ENCODE peak calls at places on chromosomes 7 and 10, in four cellular contexts. H, M, B and F are unnamed samples.

GRCh38 chr7:953547-954327 is 743 bp downstream of the ADAP1 start:
- DNase-seq in H (peak), M (no peak), B (peak), F (no peak)

GRCh38 chr10:86536294-86536861 is 14.8 kb upstream of the WAPL start:
- DNase-seq in H (no peak), M (no peak), B (no peak), F (no peak)

GRCh38 chr10:24307696-24308476 is 98.9 kb downstream of the KIAA1217 start:
- DNase-seq in H (peak), M (no peak), B (peak), F (no peak)

GRCh38 chr7:53900856-53901528 is 641.2 kb upstream of the VSTM2A start:
- DNase-seq in H (no peak), M (no peak), B (no peak), F (no peak)

GRCh38 chr10:43259981-43260761 is 6.7 kb downstream of the RASGEF1A start:
- DNase-seq in H (peak), M (no peak), B (no peak), F (no peak)

GRCh38 chr10:103083977-103084320 is 109.1 kb downstream of the NT5C2 start:
- DNase-seq in H (no peak), M (no peak), B (no peak), F (no peak)

GRCh38 chr10:78471326-78471722 is 437.7 kb downstream of the RPS24 start:
- DNase-seq in H (no peak), M (no peak), B (no peak), F (no peak)

GRCh38 chr7:141649865-141650499 is 52.0 kb downstream of the DENND11 start:
- DNase-seq in H (peak), M (peak), B (peak), F (peak)

GRCh38 chr10:35946556-35946955 is 304.5 kb upstream of the FZD8 start:
- DNase-seq in H (no peak), M (no peak), B (no peak), F (no peak)

GRCh38 chr7:54967384-54967783 is 51.4 kb upstream of the EGFR start:
- DNase-seq in H (no peak), M (no peak), B (peak), F (no peak)

GRCh38 chr7:142629588-142630260 is 119.5 kb upstream of the PRSS1 start:
- DNase-seq in H (no peak), M (no peak), B (peak), F (peak)

GRCh38 chr7:51029586-51030230 is 247.0 kb upstream of the GRB10 start:
- DNase-seq in H (no peak), M (no peak), B (peak), F (peak)

GRCh38 chr7:117350027-117350426 is 27.2 kb upstream of the WNT2 start:
- DNase-seq in H (no peak), M (no peak), B (no peak), F (no peak)

GRCh38 chr7:146858690-146859089 is 742.1 kb downstream of the CNTNAP2 start:
- DNase-seq in H (no peak), M (no peak), B (no peak), F (no peak)

GRCh38 chr7:47227762-47228177 is 354.1 kb downstream of the TNS3 start:
- DNase-seq in H (peak), M (no peak), B (peak), F (peak)

GRCh38 chr10:55212051-55212450 is 411.0 kb upstream of the PCDH15 start:
- DNase-seq in H (no peak), M (no peak), B (no peak), F (no peak)

GRCh38 chr10:119398996-119399395 is 143.5 kb downstream of the RGS10 start:
- DNase-seq in H (no peak), M (no peak), B (no peak), F (no peak)

GRCh38 chr7:37480642-37481041 is 32.0 kb upstream of the ELMO1 start:
- DNase-seq in H (peak), M (peak), B (no peak), F (no peak)

GRCh38 chr7:101532000-101532399 is 97.1 kb downstream of the MYL10 start:
- DNase-seq in H (no peak), M (no peak), B (no peak), F (no peak)

GRCh38 chr7:2086229-2086628 is 146.5 kb downstream of the MAD1L1 start:
- DNase-seq in H (peak), M (no peak), B (no peak), F (no peak)

GRCh38 chr10:120436431-120437142 is 20.4 kb upstream of the PLPP4 start:
- DNase-seq in H (no peak), M (no peak), B (no peak), F (peak)

GRCh38 chr10:49050338-49050737 is 65.0 kb downstream of the VSTM4 start:
- DNase-seq in H (no peak), M (no peak), B (no peak), F (peak)

GRCh38 chr10:116664631-116665030 is 43.9 kb downstream of the PNLIPRP2 start:
- DNase-seq in H (no peak), M (no peak), B (no peak), F (no peak)

GRCh38 chr7:155917836-155918385 is 105.6 kb upstream of the SHH start:
- DNase-seq in H (no peak), M (no peak), B (peak), F (no peak)

GRCh38 chr7:151244156-151244870 is 4.2 kb downstream of the SMARCD3 start:
- DNase-seq in H (no peak), M (no peak), B (no peak), F (peak)

GRCh38 chr7:124700655-124701054 is 64.9 kb downstream of the GPR37 start:
- DNase-seq in H (no peak), M (no peak), B (peak), F (no peak)

GRCh38 chr10:122165914-122166313 is 105.2 kb upstream of the BTBD16 start:
- DNase-seq in H (no peak), M (no peak), B (no peak), F (no peak)

GRCh38 chr7:32496052-32496813 is 944 bp downstream of the AVL9 start:
- DNase-seq in H (no peak), M (no peak), B (no peak), F (no peak)

GRCh38 chr7:112336261-112336660 is 114.0 kb upstream of the IFRD1 start:
- DNase-seq in H (no peak), M (no peak), B (no peak), F (no peak)

GRCh38 chr10:75294518-75294865 is 58.7 kb upstream of the COMTD1 start:
- DNase-seq in H (peak), M (no peak), B (no peak), F (no peak)

GRCh38 chr7:57274535-57275283 is 142.5 kb upstream of the ZNF479 start:
- DNase-seq in H (no peak), M (no peak), B (no peak), F (no peak)

GRCh38 chr7:16961650-16962049 is 79.9 kb upstream of the AGR3 start:
- DNase-seq in H (no peak), M (no peak), B (peak), F (peak)

GRCh38 chr10:60524541-60524940 is 134.9 kb upstream of the ANK3 start:
- DNase-seq in H (no peak), M (no peak), B (peak), F (peak)

GRCh38 chr10:124670849-124671248 is 73.3 kb downstream of the FAM53B start:
- DNase-seq in H (no peak), M (no peak), B (no peak), F (no peak)

GRCh38 chr7:102044984-102045673 is 227.7 kb downstream of the CUX1 start:
- DNase-seq in H (peak), M (peak), B (peak), F (peak)

GRCh38 chr10:113108180-113108835 is 158.3 kb downstream of the TCF7L2 start:
- DNase-seq in H (no peak), M (no peak), B (no peak), F (no peak)

DNA sequence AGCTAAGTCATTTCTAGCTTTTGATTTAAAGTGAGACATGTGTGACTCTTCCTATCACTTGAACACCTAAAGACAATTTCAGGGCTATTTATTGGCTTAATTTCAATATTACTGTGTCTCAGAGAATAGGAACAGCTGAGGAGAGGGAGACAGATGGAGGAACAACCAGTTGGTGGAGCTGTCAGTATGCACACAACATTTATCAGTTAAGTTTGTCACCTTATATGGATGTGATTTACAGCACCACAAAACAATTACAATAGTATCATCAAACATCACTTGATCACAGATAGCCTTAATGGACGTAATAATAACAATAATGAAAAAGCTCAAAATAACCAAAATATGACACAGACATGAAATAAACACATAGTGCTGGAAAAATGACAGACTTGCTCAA is 129.6 kb downstream of the NPSR1 start:
- DNase-seq in H (no peak), M (no peak), B (no peak), F (no peak)
- TF ChIP-seq CTCF in H (no peak), M (no peak), B (no peak), F (no peak)

GRCh38 chr7:43465581-43466554 is 117.0 kb upstream of the STK17A start:
- DNase-seq in H (no peak), M (no peak), B (peak), F (no peak)
- TF ChIP-seq CTCF in H (no peak), M (no peak), B (no peak), F (no peak)

DNA sequence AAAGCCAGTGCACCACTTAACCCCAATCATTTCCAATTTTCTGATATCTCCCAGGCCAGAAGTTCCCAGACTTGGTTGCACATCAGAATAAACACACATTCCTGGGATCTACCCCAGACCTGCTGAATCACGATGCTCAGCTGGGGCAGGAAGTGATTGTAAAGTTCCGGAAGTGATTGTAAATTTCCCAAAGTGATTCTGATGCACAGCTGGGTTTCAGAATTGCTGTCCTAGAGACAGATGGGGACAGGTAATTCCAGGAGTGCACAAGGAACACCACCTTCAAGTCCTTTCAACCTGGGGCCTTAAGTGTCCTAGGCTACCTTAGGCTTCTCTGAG is 104.2 kb upstream of the EEPD1 start:
- DNase-seq in H (no peak), M (no peak), B (peak), F (peak)
- TF ChIP-seq CTCF in H (no peak), M (no peak), B (no peak), F (no peak)

DNA sequence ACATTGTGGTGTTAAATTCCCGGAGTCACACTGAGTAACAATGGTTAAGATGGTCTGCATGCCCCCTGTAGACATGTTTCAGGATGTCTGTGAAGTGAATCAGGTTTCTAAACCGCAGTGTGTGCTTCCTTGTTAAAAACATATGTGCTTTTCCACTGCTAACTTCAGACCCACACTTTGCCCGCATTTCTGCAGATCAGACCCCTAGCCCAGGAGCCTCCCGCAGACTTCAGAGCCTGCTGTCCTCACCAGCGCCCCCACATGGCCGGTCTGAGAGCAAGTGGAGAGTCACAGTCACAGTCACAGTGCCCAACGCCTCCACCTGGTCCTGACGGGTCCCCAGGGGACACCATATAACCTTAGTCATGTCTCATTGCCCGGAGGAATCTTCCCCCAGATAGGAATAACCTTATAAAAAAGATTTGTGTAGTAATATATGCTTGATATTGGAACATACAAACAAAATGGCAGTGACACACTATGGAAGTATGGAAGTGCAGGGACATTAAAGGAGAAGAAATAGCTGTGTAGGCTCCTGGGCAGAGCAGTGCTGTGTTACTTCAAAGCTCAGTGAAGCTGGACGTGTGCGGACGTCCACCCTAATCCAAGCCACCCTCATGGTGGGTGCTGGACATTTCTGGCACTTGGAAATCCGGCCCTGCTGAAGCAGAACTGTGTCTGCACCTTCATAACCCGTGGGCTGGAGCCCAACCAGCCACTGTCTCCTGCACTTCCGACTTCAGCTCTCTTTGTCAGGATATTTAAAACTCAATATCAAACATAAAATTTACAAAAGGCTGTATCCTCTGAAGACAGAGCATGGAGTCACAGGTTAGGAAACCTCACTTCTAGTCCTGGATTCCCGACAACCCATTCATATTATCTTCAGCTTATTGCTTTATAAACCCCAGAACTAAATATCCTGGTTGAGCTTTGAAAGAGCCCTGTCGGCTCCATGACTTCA is 29.0 kb downstream of the GSTO2 start:
- DNase-seq in H (no peak), M (no peak), B (peak), F (peak)
- TF ChIP-seq CTCF in H (peak), M (no peak), B (peak), F (peak)

GRCh38 chr7:108014747-108015682 is 12.1 kb upstream of the LAMB1 start:
- DNase-seq in H (no peak), M (no peak), B (peak), F (peak)

GRCh38 chr7:108015740-108016139 is 12.8 kb upstream of the LAMB1 start:
- DNase-seq in H (no peak), M (no peak), B (no peak), F (no peak)

GRCh38 chr7:108018668-108019067 is 15.7 kb upstream of the LAMB1 start:
- DNase-seq in H (no peak), M (no peak), B (no peak), F (no peak)

GRCh38 chr7:108017776-108018151 is 14.8 kb upstream of the LAMB1 start:
- DNase-seq in H (no peak), M (no peak), B (no peak), F (no peak)

DNA sequence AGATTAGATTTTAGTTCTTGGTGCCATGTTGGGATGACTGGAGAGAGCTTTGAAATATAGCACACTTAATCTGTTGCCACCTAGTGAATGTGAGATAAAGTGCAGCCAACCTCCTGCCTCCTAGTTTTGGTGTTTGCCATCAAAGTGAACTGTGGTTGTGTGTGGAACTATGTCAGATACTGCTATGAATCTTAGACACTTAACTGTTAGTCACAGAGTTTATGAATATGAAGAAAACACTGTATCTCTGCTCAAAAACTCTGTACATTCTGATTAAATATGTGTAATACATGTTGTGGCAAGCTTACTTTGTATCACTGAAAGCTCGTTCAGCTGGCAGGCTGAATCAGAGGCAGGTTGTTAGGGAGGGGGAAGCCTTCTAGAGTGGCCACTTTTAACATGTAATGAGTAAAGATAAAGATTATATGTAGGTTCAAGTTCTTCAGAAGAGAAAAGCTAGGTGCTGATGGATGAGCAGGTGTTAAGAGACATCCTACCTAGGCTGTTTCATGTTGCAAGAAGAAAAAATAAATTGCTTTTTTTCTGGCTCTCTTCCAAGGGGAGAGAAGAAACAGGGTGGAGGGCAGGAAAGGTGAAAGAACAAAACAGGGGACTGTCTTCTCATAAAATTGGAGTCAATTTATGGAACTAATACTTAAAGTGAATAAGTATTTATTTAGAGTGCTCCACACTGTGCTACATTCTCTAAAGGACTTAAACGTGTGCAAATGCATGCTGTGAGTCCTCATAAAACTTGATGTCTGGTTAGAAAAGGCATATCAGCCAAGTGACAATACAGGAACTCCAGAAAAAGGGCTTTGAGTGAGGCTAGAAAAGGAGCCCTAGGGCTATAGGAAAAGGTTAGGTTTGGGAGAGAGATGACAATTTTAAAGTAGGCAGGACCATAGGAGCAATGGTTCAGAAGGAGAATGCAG is 14.1 kb upstream of the LAMB1 start:
- DNase-seq in H (no peak), M (no peak), B (no peak), F (peak)
- TF ChIP-seq CTCF in H (peak), M (peak), B (peak), F (peak)

GRCh38 chr10:89153086-89153485 is 54.0 kb downstream of the CH25H start:
- DNase-seq in H (no peak), M (no peak), B (peak), F (no peak)

GRCh38 chr10:89153971-89154370 is 53.1 kb downstream of the CH25H start:
- DNase-seq in H (no peak), M (no peak), B (no peak), F (no peak)

GRCh38 chr10:89148061-89148460 is 59.1 kb downstream of the CH25H start:
- DNase-seq in H (no peak), M (no peak), B (no peak), F (no peak)

GRCh38 chr10:89156161-89156560 is 51.0 kb downstream of the CH25H start:
- DNase-seq in H (no peak), M (no peak), B (no peak), F (no peak)

DNA sequence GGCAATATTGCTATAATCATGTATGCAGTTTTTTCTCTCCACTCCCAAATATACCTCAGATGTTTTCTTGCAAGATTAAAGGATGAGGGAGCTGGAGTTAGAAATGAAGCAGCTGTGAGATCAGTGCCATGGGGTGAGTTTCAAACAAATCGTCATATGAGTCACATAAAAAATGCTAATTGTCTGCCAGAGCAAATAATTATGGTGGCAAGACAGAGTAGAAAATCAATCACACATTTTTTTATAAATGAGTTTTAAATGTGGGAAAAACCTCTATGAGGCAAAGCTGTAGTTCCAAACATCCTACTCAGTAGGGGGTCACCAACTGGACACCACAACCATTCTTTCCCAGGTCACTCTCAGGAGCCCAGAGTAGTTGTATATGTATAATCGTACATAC is 55.3 kb downstream of the CH25H start:
- DNase-seq in H (no peak), M (no peak), B (peak), F (no peak)
- TF ChIP-seq CTCF in H (no peak), M (no peak), B (no peak), F (no peak)

GRCh38 chr7:28442540-28443420 is 30.5 kb downstream of the CREB5 start:
- DNase-seq in H (no peak), M (no peak), B (peak), F (no peak)

GRCh38 chr7:28448708-28449107 is 36.4 kb downstream of the CREB5 start:
- DNase-seq in H (no peak), M (no peak), B (no peak), F (no peak)

GRCh38 chr7:28447071-28447470 is 34.8 kb downstream of the CREB5 start:
- DNase-seq in H (no peak), M (no peak), B (peak), F (no peak)

GRCh38 chr7:28446131-28446530 is 33.8 kb downstream of the CREB5 start:
- DNase-seq in H (no peak), M (no peak), B (no peak), F (no peak)
- TF ChIP-seq CTCF in H (no peak), M (no peak), B (no peak), F (no peak)

GRCh38 chr7:30791126-30791525 is 19.9 kb downstream of the MINDY4 start:
- DNase-seq in H (no peak), M (no peak), B (no peak), F (no peak)
- TF ChIP-seq CTCF in H (peak), M (no peak), B (no peak), F (peak)

DNA sequence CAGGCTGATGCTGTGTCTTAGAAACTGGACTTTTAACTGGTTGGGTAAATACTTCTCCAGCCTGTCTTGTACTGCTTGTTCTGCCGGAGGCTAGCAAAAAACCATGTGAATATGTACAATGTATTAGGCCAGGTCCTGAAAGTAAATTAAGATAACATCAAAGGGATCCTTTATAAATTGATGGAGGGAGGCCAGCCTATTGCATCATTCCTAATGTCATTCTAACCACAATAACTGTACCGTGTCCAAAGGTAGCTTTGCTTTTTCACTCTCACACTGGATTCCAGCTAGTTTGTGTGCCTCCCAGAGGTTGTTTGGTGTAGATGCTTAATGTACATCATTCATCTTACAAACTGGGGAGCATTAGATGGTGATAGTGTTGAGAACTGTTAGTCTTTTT is 91.2 kb upstream of the SEM1 start:
- DNase-seq in H (no peak), M (no peak), B (no peak), F (no peak)
- TF ChIP-seq CTCF in H (no peak), M (no peak), B (no peak), F (no peak)

GRCh38 chr7:20310963-20311742 is 19.5 kb upstream of the ITGB8 start:
- DNase-seq in H (no peak), M (no peak), B (no peak), F (peak)
- TF ChIP-seq CTCF in H (peak), M (peak), B (peak), F (peak)